ENCODE peak calls at places on chromosomes 12 and 14, in seven cellular contexts. One of them, this sample, is unnamed.

GRCh38 chr14:95314609-95315008 is 5.1 kb downstream of the CLMN start:
- DNase-seq in psoas muscle: no peak
- DNase-seq in fibroblast of lung: peak
- DNase-seq in Calu3: peak
- DNase-seq in RWPE2: peak
- DNase-seq in HFF-Myc: no peak
- DNase-seq in WTC11: no peak
- DNase-seq in this sample: peak

GRCh38 chr12:25775968-25776367 is 182.5 kb upstream of the RASSF8 start:
- DNase-seq in psoas muscle: no peak
- DNase-seq in WTC11: no peak
- DNase-seq in fibroblast of lung: no peak
- DNase-seq in HFF-Myc: peak
- DNase-seq in Calu3: no peak
- DNase-seq in RWPE2: no peak
- DNase-seq in this sample: no peak

GRCh38 chr12:53989227-53990113 is 4.5 kb downstream of the HOXC10 start:
- DNase-seq in psoas muscle: no peak
- DNase-seq in WTC11: no peak
- DNase-seq in Calu3: peak
- DNase-seq in HFF-Myc: no peak
- DNase-seq in fibroblast of lung: peak
- DNase-seq in RWPE2: no peak
- DNase-seq in this sample: no peak

GRCh38 chr14:59969319-59969718 is 49.4 kb downstream of the LRRC9 start:
- DNase-seq in RWPE2: no peak
- DNase-seq in fibroblast of lung: peak
- DNase-seq in Calu3: no peak
- DNase-seq in WTC11: no peak
- DNase-seq in psoas muscle: no peak
- DNase-seq in HFF-Myc: no peak
- DNase-seq in this sample: no peak

GRCh38 chr12:123364532-123365140 is at the start of gene SBNO1:
- DNase-seq in WTC11: peak
- DNase-seq in Calu3: peak
- DNase-seq in RWPE2: peak
- DNase-seq in HFF-Myc: no peak
- DNase-seq in psoas muscle: peak
- DNase-seq in fibroblast of lung: peak
- DNase-seq in this sample: peak

GRCh38 chr12:124727244-124727673 is 136.4 kb downstream of the SCARB1 start:
- DNase-seq in Calu3: peak
- DNase-seq in psoas muscle: peak
- DNase-seq in fibroblast of lung: peak
- DNase-seq in HFF-Myc: no peak
- DNase-seq in RWPE2: no peak
- DNase-seq in WTC11: no peak
- DNase-seq in this sample: no peak

GRCh38 chr14:51157012-51157411 is 62.1 kb upstream of the TRIM9 start:
- DNase-seq in fibroblast of lung: peak
- DNase-seq in HFF-Myc: no peak
- DNase-seq in WTC11: no peak
- DNase-seq in Calu3: no peak
- DNase-seq in RWPE2: no peak
- DNase-seq in psoas muscle: no peak
- DNase-seq in this sample: no peak

GRCh38 chr14:50804181-50804721 is 26.7 kb downstream of the NIN start:
- DNase-seq in Calu3: no peak
- DNase-seq in fibroblast of lung: peak
- DNase-seq in psoas muscle: no peak
- DNase-seq in HFF-Myc: peak
- DNase-seq in RWPE2: no peak
- DNase-seq in WTC11: no peak
- DNase-seq in this sample: no peak

GRCh38 chr14:24177928-24178327 is 6.0 kb downstream of the REC8 start:
- DNase-seq in HFF-Myc: no peak
- DNase-seq in WTC11: no peak
- DNase-seq in fibroblast of lung: no peak
- DNase-seq in Calu3: no peak
- DNase-seq in RWPE2: peak
- DNase-seq in psoas muscle: peak
- DNase-seq in this sample: no peak

GRCh38 chr12:1117970-1118563 is 127.0 kb downstream of the ERC1 start:
- DNase-seq in psoas muscle: peak
- DNase-seq in fibroblast of lung: peak
- DNase-seq in Calu3: peak
- DNase-seq in WTC11: peak
- DNase-seq in RWPE2: no peak
- DNase-seq in HFF-Myc: peak
- DNase-seq in this sample: peak

GRCh38 chr12:48980953-48981756 is 3.0 kb downstream of the WNT1 start:
- DNase-seq in psoas muscle: peak
- DNase-seq in fibroblast of lung: no peak
- DNase-seq in HFF-Myc: no peak
- DNase-seq in Calu3: no peak
- DNase-seq in RWPE2: peak
- DNase-seq in WTC11: peak
- DNase-seq in this sample: no peak

GRCh38 chr12:67747869-67748760 is 99.6 kb downstream of the DYRK2 start:
- DNase-seq in HFF-Myc: no peak
- DNase-seq in Calu3: peak
- DNase-seq in psoas muscle: peak
- DNase-seq in fibroblast of lung: peak
- DNase-seq in RWPE2: no peak
- DNase-seq in WTC11: no peak
- DNase-seq in this sample: peak

GRCh38 chr14:68512088-68512487 is 280.8 kb downstream of the ZFP36L1 start:
- DNase-seq in Calu3: no peak
- DNase-seq in WTC11: no peak
- DNase-seq in psoas muscle: no peak
- DNase-seq in HFF-Myc: no peak
- DNase-seq in RWPE2: no peak
- DNase-seq in fibroblast of lung: peak
- DNase-seq in this sample: peak

GRCh38 chr12:110689002-110689600 is at the start of gene HVCN1:
- DNase-seq in Calu3: peak
- DNase-seq in psoas muscle: peak
- DNase-seq in HFF-Myc: no peak
- DNase-seq in WTC11: peak
- DNase-seq in RWPE2: no peak
- DNase-seq in fibroblast of lung: peak
- DNase-seq in this sample: no peak

GRCh38 chr12:14410841-14411569 is 45.5 kb downstream of the ATF7IP start:
- DNase-seq in HFF-Myc: no peak
- DNase-seq in Calu3: no peak
- DNase-seq in fibroblast of lung: no peak
- DNase-seq in WTC11: no peak
- DNase-seq in psoas muscle: no peak
- DNase-seq in RWPE2: no peak
- DNase-seq in this sample: no peak

GRCh38 chr12:75564398-75564797 is 53.0 kb upstream of the KRR1 start:
- DNase-seq in WTC11: no peak
- DNase-seq in psoas muscle: no peak
- DNase-seq in fibroblast of lung: no peak
- DNase-seq in RWPE2: no peak
- DNase-seq in HFF-Myc: no peak
- DNase-seq in Calu3: peak
- DNase-seq in this sample: no peak

GRCh38 chr12:111838353-111838752 is 3.7 kb upstream of the MAPKAPK5 start:
- DNase-seq in Calu3: no peak
- DNase-seq in RWPE2: no peak
- DNase-seq in psoas muscle: no peak
- DNase-seq in HFF-Myc: no peak
- DNase-seq in fibroblast of lung: no peak
- DNase-seq in WTC11: no peak
- DNase-seq in this sample: no peak

GRCh38 chr12:12508612-12509011 is 54.1 kb downstream of the DUSP16 start:
- DNase-seq in WTC11: no peak
- DNase-seq in psoas muscle: no peak
- DNase-seq in RWPE2: no peak
- DNase-seq in HFF-Myc: no peak
- DNase-seq in fibroblast of lung: peak
- DNase-seq in Calu3: no peak
- DNase-seq in this sample: no peak

GRCh38 chr12:72547593-72547992 is 275.4 kb downstream of the TRHDE start:
- DNase-seq in fibroblast of lung: peak
- DNase-seq in Calu3: no peak
- DNase-seq in psoas muscle: no peak
- DNase-seq in HFF-Myc: peak
- DNase-seq in RWPE2: no peak
- DNase-seq in WTC11: no peak
- DNase-seq in this sample: no peak

GRCh38 chr12:53380104-53380796 is at the start of gene SP1:
- DNase-seq in RWPE2: peak
- DNase-seq in fibroblast of lung: peak
- DNase-seq in WTC11: peak
- DNase-seq in psoas muscle: peak
- DNase-seq in HFF-Myc: no peak
- DNase-seq in Calu3: peak
- DNase-seq in this sample: peak

GRCh38 chr12:105296116-105297095 is 34.1 kb upstream of the C12orf75 start:
- DNase-seq in WTC11: no peak
- DNase-seq in RWPE2: no peak
- DNase-seq in HFF-Myc: no peak
- DNase-seq in Calu3: no peak
- DNase-seq in fibroblast of lung: peak
- DNase-seq in psoas muscle: no peak
- DNase-seq in this sample: no peak

GRCh38 chr14:105059035-105059916 is 6.0 kb downstream of the GPR132 start:
- DNase-seq in fibroblast of lung: no peak
- DNase-seq in psoas muscle: peak
- DNase-seq in HFF-Myc: no peak
- DNase-seq in RWPE2: no peak
- DNase-seq in WTC11: peak
- DNase-seq in Calu3: no peak
- DNase-seq in this sample: no peak

GRCh38 chr14:24367506-24368214 is at the start of gene NFATC4:
- DNase-seq in Calu3: peak
- DNase-seq in psoas muscle: peak
- DNase-seq in HFF-Myc: peak
- DNase-seq in WTC11: peak
- DNase-seq in fibroblast of lung: peak
- DNase-seq in RWPE2: no peak
- DNase-seq in this sample: peak

DNA sequence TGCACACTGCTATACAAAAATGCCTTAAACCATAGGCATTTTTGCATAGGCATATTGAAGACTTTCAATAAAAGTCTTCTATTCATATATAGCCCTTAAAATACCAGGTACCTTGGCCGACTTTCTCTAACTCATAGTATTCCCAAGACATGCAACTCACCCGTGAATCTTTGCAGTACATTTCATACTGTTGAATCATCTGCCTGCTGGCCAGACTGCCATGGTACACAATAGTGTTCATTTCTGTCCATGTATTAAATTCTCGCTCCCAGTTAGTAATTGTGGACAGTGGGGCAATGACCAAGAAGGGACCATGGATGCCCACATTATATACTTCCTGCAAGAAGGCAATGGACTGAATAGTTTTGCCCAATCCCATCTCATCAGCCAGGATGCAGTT is 24.3 kb upstream of the SUPT16H start:
- DNase-seq in WTC11: no peak
- DNase-seq in psoas muscle: no peak
- DNase-seq in RWPE2: no peak
- DNase-seq in HFF-Myc: no peak
- DNase-seq in Calu3: no peak
- DNase-seq in fibroblast of lung: peak
- DNase-seq in this sample: peak
- TF ChIP-seq CTCF in WTC11: no peak
- TF ChIP-seq CTCF in psoas muscle: no peak
- TF ChIP-seq CTCF in RWPE2: no peak
- TF ChIP-seq CTCF in HFF-Myc: no peak
- TF ChIP-seq CTCF in Calu3: no peak
- TF ChIP-seq CTCF in fibroblast of lung: no peak
- TF ChIP-seq CTCF in this sample: no peak

GRCh38 chr14:92459479-92460421 is 53.8 kb upstream of the RIN3 start:
- DNase-seq in psoas muscle: no peak
- DNase-seq in fibroblast of lung: no peak
- DNase-seq in WTC11: no peak
- DNase-seq in HFF-Myc: no peak
- DNase-seq in Calu3: no peak
- DNase-seq in RWPE2: no peak
- DNase-seq in this sample: no peak
- TF ChIP-seq CTCF in psoas muscle: no peak
- TF ChIP-seq CTCF in fibroblast of lung: no peak
- TF ChIP-seq CTCF in WTC11: no peak
- TF ChIP-seq CTCF in HFF-Myc: peak
- TF ChIP-seq CTCF in Calu3: no peak
- TF ChIP-seq CTCF in RWPE2: no peak
- TF ChIP-seq CTCF in this sample: no peak

GRCh38 chr14:46048127-46048526 is 603.5 kb downstream of the RPL10L start:
- DNase-seq in RWPE2: no peak
- DNase-seq in HFF-Myc: peak
- DNase-seq in psoas muscle: no peak
- DNase-seq in fibroblast of lung: peak
- DNase-seq in WTC11: peak
- DNase-seq in Calu3: peak
- DNase-seq in this sample: no peak
- TF ChIP-seq CTCF in RWPE2: no peak
- TF ChIP-seq CTCF in HFF-Myc: no peak
- TF ChIP-seq CTCF in psoas muscle: no peak
- TF ChIP-seq CTCF in fibroblast of lung: no peak
- TF ChIP-seq CTCF in WTC11: no peak
- TF ChIP-seq CTCF in Calu3: no peak
- TF ChIP-seq CTCF in this sample: peak

GRCh38 chr12:21773263-21773741 is 1.2 kb downstream of the KCNJ8 start:
- DNase-seq in RWPE2: no peak
- DNase-seq in psoas muscle: peak
- DNase-seq in Calu3: no peak
- DNase-seq in HFF-Myc: no peak
- DNase-seq in WTC11: peak
- DNase-seq in fibroblast of lung: peak
- DNase-seq in this sample: no peak
- TF ChIP-seq CTCF in RWPE2: no peak
- TF ChIP-seq CTCF in psoas muscle: no peak
- TF ChIP-seq CTCF in Calu3: no peak
- TF ChIP-seq CTCF in HFF-Myc: peak
- TF ChIP-seq CTCF in WTC11: peak
- TF ChIP-seq CTCF in fibroblast of lung: peak
- TF ChIP-seq CTCF in this sample: peak

DNA sequence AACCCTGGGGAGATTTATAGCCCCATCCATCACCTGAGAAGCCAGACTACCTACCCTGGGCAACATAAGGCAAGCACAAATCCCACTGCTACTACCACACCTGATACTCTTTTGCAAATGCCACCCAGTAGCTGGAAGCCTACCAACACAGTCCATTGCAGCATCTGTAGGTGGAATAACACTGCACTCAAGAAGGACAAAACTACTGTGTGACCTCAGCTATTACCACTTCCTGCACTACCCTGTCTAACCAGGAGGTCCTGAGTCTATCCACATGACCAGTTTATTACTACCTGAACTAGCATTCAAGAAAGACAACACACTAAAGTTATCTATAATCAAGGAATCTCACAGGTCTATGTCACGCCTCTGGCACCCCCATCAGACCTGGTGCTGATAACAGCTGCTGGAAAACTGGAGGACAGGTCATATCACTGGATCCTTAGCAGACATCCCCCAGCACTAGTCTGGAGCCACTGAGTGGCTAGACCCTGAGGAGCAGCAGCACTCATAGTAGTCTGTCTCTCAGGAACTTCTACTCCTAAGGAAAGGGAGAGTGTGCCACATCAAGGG is 2.9 kb upstream of the CLEC1A start:
- DNase-seq in RWPE2: no peak
- DNase-seq in HFF-Myc: no peak
- DNase-seq in Calu3: no peak
- DNase-seq in psoas muscle: no peak
- DNase-seq in WTC11: no peak
- DNase-seq in fibroblast of lung: no peak
- DNase-seq in this sample: no peak
- TF ChIP-seq CTCF in RWPE2: no peak
- TF ChIP-seq CTCF in HFF-Myc: no peak
- TF ChIP-seq CTCF in Calu3: no peak
- TF ChIP-seq CTCF in psoas muscle: no peak
- TF ChIP-seq CTCF in WTC11: no peak
- TF ChIP-seq CTCF in fibroblast of lung: no peak
- TF ChIP-seq CTCF in this sample: no peak

This sample was measured in retinal pigment epithelial cell.